ENCODE peak calls at places on chromosome X, in ten cellular contexts. U is nephron progenitor cell, G is nucleus accumbens, B is NCI-H524, C is activated T-helper 1 cell treated with Interleukin-2 at 50 U/mL for 16 hours, H is brain microvascular endothelial cell, A is fibroblast of lung, F is EL, I is NCI-H510A treated with DMSO at 0.1 percent for 48 hours, K is naive B cell. N is an unnamed sample.
A peak's percentile ranks its signal among the peaks of the same experiment; 100 is the strongest.

GRCh38 chrX:274904-275475 is 6.2 kb upstream of the PLCXD1 start:
- DNase-seq in U (peak; percentile 45), G (no peak), B (no peak), C (no peak), H (no peak), A (no peak), F (no peak), I (no peak), K (no peak), N (no peak)

GRCh38 chrX:71482228-71482958 is 50.5 kb upstream of the OGT start:
- DNase-seq in U (no peak), G (no peak), B (no peak), C (no peak), H (no peak), A (no peak), F (no peak), I (no peak), K (no peak), N (no peak)

GRCh38 chrX:12138366-12139313 is at the start of gene FRMPD4:
- DNase-seq in U (peak; percentile 54), G (no peak), B (peak; percentile 67), C (no peak), H (no peak), A (peak; percentile 1), F (peak; percentile 68), I (peak; percentile 7), K (no peak), N (no peak)

GRCh38 chrX:1601768-1602085 is 10.3 kb downstream of the AKAP17A start:
- DNase-seq in U (no peak), G (no peak), B (no peak), C (no peak), H (no peak), A (no peak), F (no peak), I (no peak), K (no peak), N (no peak)

GRCh38 chrX:47590984-47591383 is 8.7 kb downstream of the TIMP1 start:
- DNase-seq in U (no peak), G (no peak), B (no peak), C (no peak), H (no peak), A (no peak), F (no peak), I (no peak), K (no peak), N (no peak)

GRCh38 chrX:133819546-133819945 is 165.8 kb downstream of the GPC3 start:
- DNase-seq in U (no peak), G (no peak), B (no peak), C (no peak), H (no peak), A (no peak), F (no peak), I (no peak), K (no peak), N (no peak)

GRCh38 chrX:141341341-141341740 is 99.0 kb upstream of the SPANXC start:
- DNase-seq in U (no peak), G (no peak), B (no peak), C (no peak), H (peak; percentile 29), A (peak; percentile 88), F (peak; percentile 67), I (no peak), K (no peak), N (no peak)

GRCh38 chrX:19544693-19545305 is 29.5 kb upstream of the MAP3K15 start:
- DNase-seq in U (peak; percentile 50), G (peak; percentile 12), B (peak; percentile 64), C (no peak), H (peak; percentile 62), A (peak; percentile 42), F (peak; percentile 39), I (peak; percentile 26), K (peak; percentile 24), N (no peak)

GRCh38 chrX:20067709-20068315 is 48.9 kb downstream of the MAP7D2 start:
- DNase-seq in U (peak; percentile 8), G (peak; percentile 15), B (peak; percentile 18), C (no peak), H (peak; percentile 75), A (peak; percentile 90), F (peak; percentile 78), I (no peak), K (no peak), N (no peak)

N was measured in T-helper 22 cell.